ENCODE peak calls at places on chromosomes 7 and 10, in ten cellular contexts. A, F, Q, I, Y, N, S, Z, G and P are unnamed samples. For H3K27me3, the result is how much of the 10 kb centered on the place peaks cover.

GRCh38 chr7:149409889-149410288 is 51.0 kb downstream of the ZNF777 start:
- DNase-seq in A (no peak), F (no peak), Q (no peak), I (no peak), Y (no peak), N (no peak), S (no peak), Z (no peak), G (no peak), P (no peak)

GRCh38 chr7:145863-146262 is 46.5 kb upstream of the FAM20C start:
- DNase-seq in A (no peak), F (no peak), Q (no peak), I (no peak), Y (no peak), N (no peak), S (no peak), Z (no peak), G (no peak), P (no peak)

GRCh38 chr7:96321041-96321669 is 743 bp downstream of the SLC25A13 start:
- DNase-seq in A (peak), F (peak), Q (peak), I (peak), Y (peak), N (peak), S (peak), Z (peak), G (peak), P (peak)

GRCh38 chr10:68829952-68830351 is 2.6 kb downstream of the STOX1 start:
- DNase-seq in A (no peak), F (no peak), Q (no peak), I (no peak), Y (no peak), N (no peak), S (no peak), Z (no peak), G (no peak), P (no peak)

GRCh38 chr10:118504044-118504944 is 91.2 kb downstream of the PRLHR start:
- DNase-seq in A (no peak), F (peak), Q (no peak), I (no peak), Y (no peak), N (peak), S (no peak), Z (no peak), G (no peak), P (no peak)

GRCh38 chr7:21412953-21413352 is 14.9 kb upstream of the SP4 start:
- DNase-seq in A (no peak), F (no peak), Q (no peak), I (no peak), Y (no peak), N (no peak), S (no peak), Z (no peak), G (no peak), P (no peak)

GRCh38 chr10:8350250-8350967 is 295.9 kb downstream of the GATA3 start:
- DNase-seq in A (no peak), F (no peak), Q (no peak), I (no peak), Y (no peak), N (peak), S (no peak), Z (no peak), G (no peak), P (no peak)

GRCh38 chr10:114486938-114487814 is 82.9 kb upstream of the AFAP1L2 start:
- DNase-seq in A (no peak), F (no peak), Q (no peak), I (no peak), Y (peak), N (peak), S (no peak), Z (no peak), G (no peak), P (no peak)

GRCh38 chr7:134562136-134562535 is 13.2 kb downstream of the AKR1B15 start:
- DNase-seq in A (no peak), F (no peak), Q (no peak), I (no peak), Y (no peak), N (peak), S (no peak), Z (no peak), G (no peak), P (no peak)

GRCh38 chr7:57364933-57365710 is 84.9 kb upstream of the ZNF716 start:
- DNase-seq in A (no peak), F (no peak), Q (no peak), I (no peak), Y (no peak), N (no peak), S (no peak), Z (no peak), G (no peak), P (no peak)

GRCh38 chr7:84744388-84744787 is 442.5 kb downstream of the SEMA3D start:
- DNase-seq in A (no peak), F (no peak), Q (no peak), I (no peak), Y (no peak), N (no peak), S (no peak), Z (no peak), G (no peak), P (no peak)

GRCh38 chr10:27743736-27744477 is 1.7 kb downstream of the MKX start:
- DNase-seq in A (peak), F (no peak), Q (no peak), I (peak), Y (no peak), N (peak), S (no peak), Z (no peak), G (no peak), P (no peak)

GRCh38 chr7:98674881-98675280 is 57.8 kb downstream of the NPTX2 start:
- DNase-seq in A (no peak), F (no peak), Q (no peak), I (no peak), Y (no peak), N (no peak), S (no peak), Z (no peak), G (no peak), P (no peak)

GRCh38 chr10:98485959-98486358 is 39.2 kb upstream of the HPS1 start:
- DNase-seq in A (no peak), F (no peak), Q (no peak), I (no peak), Y (no peak), N (peak), S (no peak), Z (no peak), G (no peak), P (no peak)

GRCh38 chr10:67306588-67307205 is 380.9 kb downstream of the LRRTM3 start:
- DNase-seq in A (no peak), F (no peak), Q (no peak), I (no peak), Y (no peak), N (peak), S (no peak), Z (no peak), G (no peak), P (no peak)

GRCh38 chr7:155644971-155645509 is 579 bp downstream of the RBM33 start:
- DNase-seq in A (peak), F (peak), Q (no peak), I (peak), Y (no peak), N (peak), S (peak), Z (peak), G (no peak), P (no peak)

GRCh38 chr7:124649397-124650029 is 116.1 kb downstream of the GPR37 start:
- DNase-seq in A (no peak), F (no peak), Q (no peak), I (no peak), Y (no peak), N (no peak), S (no peak), Z (no peak), G (no peak), P (no peak)

GRCh38 chr10:102175415-102175814 is 23.2 kb downstream of the NOLC1 start:
- DNase-seq in A (no peak), F (no peak), Q (no peak), I (no peak), Y (peak), N (peak), S (no peak), Z (no peak), G (no peak), P (no peak)

GRCh38 chr7:122352454-122352853 is 47.9 kb upstream of the FEZF1 start:
- DNase-seq in A (no peak), F (no peak), Q (no peak), I (no peak), Y (no peak), N (no peak), S (no peak), Z (no peak), G (no peak), P (no peak)

GRCh38 chr7:132837529-132837928 is 244.4 kb downstream of the CHCHD3 start:
- DNase-seq in A (no peak), F (no peak), Q (no peak), I (no peak), Y (no peak), N (no peak), S (no peak), Z (no peak), G (no peak), P (no peak)

GRCh38 chr7:121286186-121286585 is 42.6 kb upstream of the WNT16 start:
- DNase-seq in A (no peak), F (no peak), Q (no peak), I (no peak), Y (no peak), N (no peak), S (no peak), Z (no peak), G (no peak), P (no peak)

GRCh38 chr10:110168601-110169481 is 38.6 kb upstream of the MXI1 start:
- DNase-seq in A (no peak), F (no peak), Q (no peak), I (no peak), Y (no peak), N (no peak), S (no peak), Z (peak), G (no peak), P (no peak)

GRCh38 chr10:128568979-128569378 is 442.8 kb upstream of the MKI67 start:
- DNase-seq in A (no peak), F (no peak), Q (no peak), I (no peak), Y (no peak), N (no peak), S (no peak), Z (no peak), G (no peak), P (no peak)

GRCh38 chr7:96131525-96131924 is 190.4 kb downstream of the SLC25A13 start:
- DNase-seq in A (no peak), F (no peak), Q (no peak), I (no peak), Y (no peak), N (no peak), S (no peak), Z (no peak), G (no peak), P (no peak)

GRCh38 chr7:77791956-77792355 is 6.3 kb downstream of the TMEM60 start:
- DNase-seq in A (no peak), F (no peak), Q (no peak), I (no peak), Y (no peak), N (no peak), S (no peak), Z (no peak), G (no peak), P (no peak)

GRCh38 chr10:103757531-103758293 is 97.7 kb downstream of the SH3PXD2A start:
- DNase-seq in A (peak), F (no peak), Q (no peak), I (peak), Y (peak), N (peak), S (peak), Z (peak), G (no peak), P (no peak)

GRCh38 chr10:118698421-118698820 is 56.3 kb downstream of the CACUL1 start:
- DNase-seq in A (peak), F (peak), Q (peak), I (peak), Y (no peak), N (peak), S (peak), Z (no peak), G (no peak), P (no peak)

GRCh38 chr10:4867520-4868356 is 41.7 kb downstream of the AKR1E2 start:
- DNase-seq in A (no peak), F (no peak), Q (no peak), I (no peak), Y (no peak), N (no peak), S (no peak), Z (no peak), G (no peak), P (no peak)

GRCh38 chr7:151301471-151302462 is 39.8 kb upstream of the NUB1 start:
- DNase-seq in A (no peak), F (no peak), Q (no peak), I (no peak), Y (no peak), N (no peak), S (no peak), Z (no peak), G (no peak), P (no peak)

GRCh38 chr10:59905735-59906416 is 480 bp downstream of the CCDC6 start:
- DNase-seq in A (no peak), F (no peak), Q (peak), I (peak), Y (no peak), N (no peak), S (no peak), Z (no peak), G (no peak), P (peak)

GRCh38 chr10:128210215-128211063 is 84.2 kb upstream of the MKI67 start:
- DNase-seq in A (peak), F (peak), Q (peak), I (peak), Y (no peak), N (peak), S (peak), Z (peak), G (peak), P (peak)

GRCh38 chr10:110508806-110509544 is 11.3 kb downstream of the DUSP5 start:
- DNase-seq in A (no peak), F (no peak), Q (no peak), I (no peak), Y (no peak), N (no peak), S (no peak), Z (peak), G (no peak), P (peak)

GRCh38 chr10:3438608-3439007 is 266.0 kb upstream of the PITRM1 start:
- DNase-seq in A (no peak), F (no peak), Q (no peak), I (no peak), Y (no peak), N (no peak), S (no peak), Z (no peak), G (no peak), P (no peak)

GRCh38 chr7:39644170-39644569 is 20.8 kb downstream of the RALA start:
- DNase-seq in A (no peak), F (no peak), Q (no peak), I (no peak), Y (no peak), N (peak), S (no peak), Z (no peak), G (no peak), P (no peak)

GRCh38 chr10:117549100-117549499 is 6.6 kb downstream of the EMX2 start:
- DNase-seq in A (no peak), F (no peak), Q (no peak), I (no peak), Y (no peak), N (no peak), S (no peak), Z (no peak), G (no peak), P (peak)

GRCh38 chr7:148303295-148304013 is 287.1 kb upstream of the C7orf33 start:
- DNase-seq in A (peak), F (no peak), Q (no peak), I (peak), Y (no peak), N (peak), S (no peak), Z (peak), G (peak), P (peak)

GRCh38 chr10:62726142-62726541 is 78.4 kb upstream of the ADO start:
- DNase-seq in A (no peak), F (no peak), Q (no peak), I (no peak), Y (no peak), N (peak), S (no peak), Z (no peak), G (no peak), P (no peak)

GRCh38 chr7:142499641-142500040 is 241.8 kb upstream of the PRSS58 start:
- DNase-seq in A (no peak), F (no peak), Q (no peak), I (no peak), Y (no peak), N (no peak), S (no peak), Z (no peak), G (no peak), P (no peak)
- H3K27me3 ChIP-seq in A (under half), F (under half), Q (under half), I (under half), Y (under half), N (under half), S (under half), Z (under half), G (under half), P (under half)

DNA sequence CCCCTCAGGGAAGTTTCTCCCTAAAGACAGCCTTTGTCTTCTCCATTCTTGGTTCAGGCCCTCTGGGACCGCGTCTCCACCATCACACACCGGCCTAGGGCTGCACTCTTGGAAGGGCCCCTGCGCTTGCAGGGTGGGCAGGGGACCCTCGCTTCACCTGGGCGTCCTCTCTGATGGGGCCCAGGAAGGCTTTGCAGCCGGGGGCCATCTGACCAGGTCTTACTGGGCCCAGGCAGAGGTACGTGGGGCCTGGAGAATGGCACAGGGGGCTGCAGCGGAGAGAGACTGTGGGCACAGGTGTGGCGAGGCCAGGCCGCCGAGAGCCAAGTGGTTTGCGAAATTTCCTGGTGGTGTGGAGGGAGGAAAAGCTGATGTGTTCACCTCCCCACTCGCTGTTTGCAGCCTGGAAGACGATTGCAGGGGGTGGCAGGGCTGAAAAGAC is 44.4 kb downstream of the ALOX5 start:
- DNase-seq in A (no peak), F (no peak), Q (no peak), I (no peak), Y (no peak), N (no peak), S (no peak), Z (no peak), G (no peak), P (no peak)
- H3K4me3 ChIP-seq in A (peak), F (no peak), Q (no peak), I (peak), Y (no peak), N (peak), S (peak), Z (peak), G (peak), P (no peak)

GRCh38 chr10:122132331-122132755 is 138.8 kb upstream of the BTBD16 start:
- DNase-seq in A (no peak), F (peak), Q (no peak), I (no peak), Y (no peak), N (peak), S (no peak), Z (no peak), G (no peak), P (no peak)
- H3K27ac ChIP-seq in A (no peak), F (no peak), Q (no peak), I (peak), Y (no peak), N (peak), S (no peak), Z (peak), G (no peak), P (no peak)

DNA sequence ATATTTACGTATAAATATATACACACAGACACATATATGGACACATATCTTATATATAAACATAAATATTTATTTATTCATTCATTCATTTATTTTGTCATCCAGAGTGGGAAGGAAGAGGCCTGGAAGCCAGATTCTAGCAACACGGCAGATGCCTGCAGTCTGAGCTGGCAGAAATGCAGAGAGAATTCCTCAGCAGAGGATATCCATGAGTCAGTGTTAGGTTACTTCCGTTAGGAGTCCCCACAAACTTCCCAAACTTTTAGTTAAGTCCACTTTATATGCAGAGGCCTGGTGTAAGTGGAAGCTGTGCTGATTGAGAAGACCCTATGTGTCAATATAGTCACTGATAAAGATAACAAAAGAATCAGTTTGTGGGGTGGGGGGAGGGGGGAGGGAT is 89.6 kb downstream of the PPP1R17 start:
- DNase-seq in A (no peak), F (no peak), Q (no peak), I (no peak), Y (no peak), N (peak), S (no peak), Z (no peak), G (no peak), P (no peak)
- H3K27me3 ChIP-seq in A (under half), F (under half), Q (under half), I (under half), Y (under half), N (under half), S (under half), Z (under half), G (under half), P (under half)

GRCh38 chr10:17237915-17238444 is 9.9 kb downstream of the VIM start:
- DNase-seq in A (no peak), F (no peak), Q (no peak), I (no peak), Y (no peak), N (no peak), S (no peak), Z (no peak), G (no peak), P (no peak)

GRCh38 chr10:17237163-17237562 is 9.1 kb downstream of the VIM start:
- DNase-seq in A (no peak), F (no peak), Q (no peak), I (no peak), Y (no peak), N (no peak), S (no peak), Z (no peak), G (no peak), P (no peak)

GRCh38 chr10:17235136-17235535 is 7.1 kb downstream of the VIM start:
- DNase-seq in A (no peak), F (no peak), Q (no peak), I (no peak), Y (no peak), N (no peak), S (no peak), Z (no peak), G (no peak), P (no peak)

GRCh38 chr10:17234541-17234940 is 6.5 kb downstream of the VIM start:
- DNase-seq in A (no peak), F (no peak), Q (no peak), I (no peak), Y (no peak), N (no peak), S (no peak), Z (no peak), G (no peak), P (no peak)

GRCh38 chr10:17236468-17236886 is 8.4 kb downstream of the VIM start:
- DNase-seq in A (no peak), F (no peak), Q (no peak), I (no peak), Y (no peak), N (no peak), S (no peak), Z (no peak), G (no peak), P (no peak)
- H3K4me3 ChIP-seq in A (no peak), F (no peak), Q (no peak), I (no peak), Y (no peak), N (no peak), S (no peak), Z (peak), G (no peak), P (no peak)

DNA sequence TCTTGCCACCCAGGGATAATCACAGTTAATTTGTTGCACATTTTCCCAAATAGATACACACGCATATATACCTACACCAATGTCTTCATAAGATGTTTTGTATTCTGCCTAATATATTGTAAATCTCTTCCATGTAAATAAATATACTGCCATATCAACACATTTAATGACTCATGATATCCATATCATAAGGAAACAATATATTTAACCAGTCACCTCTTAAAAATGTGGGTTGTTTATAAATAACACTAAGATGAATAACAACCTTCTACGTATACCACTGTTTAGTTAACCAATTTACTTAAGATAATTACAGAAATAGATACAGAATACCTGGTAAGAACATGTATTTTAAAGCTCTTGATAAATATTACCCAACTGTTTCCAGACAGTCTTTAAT is 38.2 kb downstream of the ELAPOR2 start:
- DNase-seq in A (no peak), F (no peak), Q (no peak), I (no peak), Y (no peak), N (no peak), S (no peak), Z (no peak), G (no peak), P (no peak)
- H3K27ac ChIP-seq in A (no peak), F (no peak), Q (no peak), I (no peak), Y (no peak), N (no peak), S (no peak), Z (no peak), G (no peak), P (no peak)

GRCh38 chr7:129789652-129790051 is 163.1 kb downstream of the UBE2H start:
- DNase-seq in A (no peak), F (no peak), Q (no peak), I (no peak), Y (no peak), N (no peak), S (no peak), Z (no peak), G (no peak), P (no peak)
- H3K27me3 ChIP-seq in A (under half), F (under half), Q (under half), I (half or more), Y (under half), N (under half), S (under half), Z (under half), G (half or more), P (under half)